ENCODE peak calls at places on chromosomes 4 and X, in ten cellular contexts. K is central memory CD4-positive, alpha-beta T cell; V is Ammon's horn; Q is WTC11; Y is adrenal gland; O is D341Med; M is DMS79; X is effector CD4-positive, alpha-beta T cell; B is pancreas; L is activated T-helper 1 cell treated with Interleukin-2 at 50 U/mL for 16 hours. W is an unnamed sample.

GRCh38 chrX:18983711-18984380 is at the start of gene PHKA2:
- DNase-seq in K (peak; percentile 8), V (no peak), Q (peak; percentile 58), Y (peak; percentile 59), O (no peak), M (no peak), X (no peak), B (peak; percentile 70), L (no peak), W (peak; percentile 54)

GRCh38 chr4:54016504-54016903 is 47.9 kb downstream of the CHIC2 start:
- DNase-seq in K (no peak), V (no peak), Q (no peak), Y (no peak), O (no peak), M (no peak), X (no peak), B (no peak), L (no peak), W (no peak)

GRCh38 chr4:128271551-128271950 is 16.1 kb downstream of the PGRMC2 start:
- DNase-seq in K (no peak), V (no peak), Q (no peak), Y (no peak), O (no peak), M (no peak), X (no peak), B (no peak), L (no peak), W (no peak)

GRCh38 chrX:52426810-52427209 is 58.0 kb downstream of the XAGE2 start:
- DNase-seq in K (no peak), V (no peak), Q (no peak), Y (no peak), O (no peak), M (no peak), X (no peak), B (no peak), L (no peak), W (no peak)

GRCh38 chr4:3482707-3483106 is 19.6 kb downstream of the DOK7 start:
- DNase-seq in K (no peak), V (no peak), Q (no peak), Y (no peak), O (no peak), M (no peak), X (no peak), B (no peak), L (no peak), W (no peak)

GRCh38 chr4:3299122-3299521 is 6.3 kb downstream of the RGS12 start:
- DNase-seq in K (no peak), V (no peak), Q (no peak), Y (no peak), O (no peak), M (no peak), X (no peak), B (no peak), L (no peak), W (no peak)

GRCh38 chr4:82031386-82031785 is 342.4 kb downstream of the HNRNPD start:
- DNase-seq in K (no peak), V (no peak), Q (no peak), Y (no peak), O (no peak), M (no peak), X (no peak), B (no peak), L (no peak), W (no peak)

GRCh38 chr4:143294310-143294709 is 42.4 kb upstream of the GAB1 start:
- DNase-seq in K (no peak), V (peak; percentile 13), Q (no peak), Y (peak; percentile 52), O (no peak), M (no peak), X (no peak), B (peak; percentile 41), L (no peak), W (peak; percentile 86)

GRCh38 chr4:140426610-140427103 is 791 bp downstream of the CLGN start:
- DNase-seq in K (no peak), V (no peak), Q (peak; percentile 53), Y (no peak), O (peak; percentile 82), M (no peak), X (no peak), B (no peak), L (no peak), W (peak; percentile 72)

GRCh38 chr4:2789351-2789750 is 3.5 kb upstream of the SH3BP2 start:
- DNase-seq in K (no peak), V (no peak), Q (no peak), Y (no peak), O (no peak), M (no peak), X (no peak), B (no peak), L (no peak), W (no peak)

GRCh38 chr4:7121174-7121573 is 53.3 kb upstream of the GRPEL1 start:
- DNase-seq in K (no peak), V (peak; percentile 36), Q (no peak), Y (no peak), O (no peak), M (no peak), X (no peak), B (no peak), L (no peak), W (no peak)

GRCh38 chr4:1608821-1609500 is 75.2 kb downstream of the FAM53A start:
- DNase-seq in K (no peak), V (no peak), Q (no peak), Y (no peak), O (no peak), M (no peak), X (no peak), B (peak; percentile 15), L (no peak), W (peak; percentile 31)

GRCh38 chr4:62709618-62710252 is 1509.6 kb downstream of the ADGRL3 start:
- DNase-seq in K (no peak), V (peak; percentile 60), Q (no peak), Y (peak; percentile 1), O (peak; percentile 29), M (no peak), X (no peak), B (no peak), L (no peak), W (no peak)

W was measured in heart left ventricle.